ENCODE peak calls at places on chromosome 18, in seven cellular contexts. F is HepG2, B is GM12891, W is GM12878, M is K562, N is GM12892, Q is SK-N-SH. U is an unnamed sample.

GRCh38 chr18:80249217-80250093 is 2.1 kb upstream of the PARD6G start:
- DNase-seq in F (no peak), B (no peak), W (no peak), M (no peak), N (no peak), Q (no peak), U (no peak)

GRCh38 chr18:76384861-76385680 is 110.0 kb downstream of the ZNF516 start:
- DNase-seq in F (no peak), B (no peak), W (no peak), M (no peak), N (no peak), Q (no peak), U (no peak)

GRCh38 chr18:48939368-48940097 is 11.2 kb downstream of the SMAD7 start:
- DNase-seq in F (no peak), B (no peak), W (no peak), M (no peak), N (no peak), Q (no peak), U (no peak)

GRCh38 chr18:63962137-63962536 is 7.7 kb upstream of the SERPINB8 start:
- DNase-seq in F (no peak), B (no peak), W (no peak), M (no peak), N (no peak), Q (no peak), U (no peak)

GRCh38 chr18:46152808-46153617 is 48.8 kb downstream of the HAUS1 start:
- DNase-seq in F (no peak), B (no peak), W (no peak), M (peak; percentile 94), N (no peak), Q (peak; percentile 46), U (no peak)

GRCh38 chr18:10027031-10027430 is 113.2 kb downstream of the VAPA start:
- DNase-seq in F (no peak), B (no peak), W (no peak), M (no peak), N (no peak), Q (no peak), U (no peak)

GRCh38 chr18:34875150-34875549 is 165.1 kb downstream of the DTNA start:
- DNase-seq in F (no peak), B (no peak), W (no peak), M (no peak), N (no peak), Q (no peak), U (no peak)

GRCh38 chr18:13617826-13618515 is 108.4 kb downstream of the FAM210A start:
- DNase-seq in F (no peak), B (no peak), W (no peak), M (no peak), N (no peak), Q (no peak), U (no peak)

GRCh38 chr18:48680871-48681270 is 142.0 kb downstream of the CTIF start:
- DNase-seq in F (no peak), B (no peak), W (no peak), M (no peak), N (no peak), Q (no peak), U (no peak)

GRCh38 chr18:79588636-79589481 is 90.7 kb upstream of the CTDP1 start:
- DNase-seq in F (peak; percentile 47), B (no peak), W (no peak), M (no peak), N (no peak), Q (no peak), U (no peak)

GRCh38 chr18:63617049-63617995 is 26.7 kb downstream of the SERPINB4 start:
- DNase-seq in F (no peak), B (no peak), W (no peak), M (no peak), N (no peak), Q (no peak), U (no peak)

GRCh38 chr18:74069178-74070050 is 78.2 kb downstream of the FBXO15 start:
- DNase-seq in F (no peak), B (no peak), W (no peak), M (no peak), N (no peak), Q (no peak), U (no peak)

GRCh38 chr18:35158728-35159443 is 81.9 kb upstream of the ZNF397 start:
- DNase-seq in F (no peak), B (no peak), W (no peak), M (no peak), N (no peak), Q (no peak), U (no peak)

GRCh38 chr18:24735504-24736243 is 275.2 kb downstream of the HRH4 start:
- DNase-seq in F (no peak), B (no peak), W (no peak), M (no peak), N (no peak), Q (no peak), U (no peak)

GRCh38 chr18:22102948-22103663 is 66.3 kb upstream of the GATA6 start:
- DNase-seq in F (no peak), B (no peak), W (no peak), M (no peak), N (no peak), Q (no peak), U (no peak)

GRCh38 chr18:43664487-43665008 is 387.3 kb upstream of the SYT4 start:
- DNase-seq in F (no peak), B (no peak), W (no peak), M (no peak), N (no peak), Q (no peak), U (no peak)

GRCh38 chr18:79493801-79494211 is 98.1 kb downstream of the NFATC1 start:
- DNase-seq in F (no peak), B (no peak), W (no peak), M (no peak), N (no peak), Q (no peak), U (no peak)

GRCh38 chr18:73153271-73153670 is 285.5 kb upstream of the NETO1 start:
- DNase-seq in F (no peak), B (no peak), W (no peak), M (no peak), N (no peak), Q (no peak), U (no peak)

GRCh38 chr18:41371718-41372117 is 583.3 kb upstream of the PIK3C3 start:
- DNase-seq in F (no peak), B (no peak), W (no peak), M (no peak), N (no peak), Q (peak; percentile 15), U (no peak)

GRCh38 chr18:38587571-38587970 is 1022.0 kb upstream of the CELF4 start:
- DNase-seq in F (no peak), B (no peak), W (no peak), M (no peak), N (no peak), Q (no peak), U (no peak)

GRCh38 chr18:75211002-75211621 is 515 bp downstream of the TSHZ1 start:
- DNase-seq in F (peak; percentile 19), B (no peak), W (no peak), M (peak; percentile 25), N (no peak), Q (no peak), U (no peak)

GRCh38 chr18:8876887-8877286 is 171.5 kb downstream of the MTCL1 start:
- DNase-seq in F (no peak), B (no peak), W (no peak), M (no peak), N (no peak), Q (no peak), U (no peak)

GRCh38 chr18:8883409-8883668 is 178.0 kb downstream of the MTCL1 start:
- DNase-seq in F (no peak), B (no peak), W (no peak), M (no peak), N (no peak), Q (no peak), U (no peak)

GRCh38 chr18:8881103-8881502 is 175.7 kb downstream of the MTCL1 start:
- DNase-seq in F (no peak), B (no peak), W (no peak), M (no peak), N (no peak), Q (no peak), U (no peak)

GRCh38 chr18:8882632-8883408 is 177.5 kb downstream of the MTCL1 start:
- DNase-seq in F (peak; percentile 21), B (no peak), W (no peak), M (peak; percentile 64), N (no peak), Q (no peak), U (peak; percentile 27)
- TF ChIP-seq TAF1 in F (no peak), B (no peak), W (no peak), M (no peak), N (no peak), Q (no peak), U (no peak)

DNA sequence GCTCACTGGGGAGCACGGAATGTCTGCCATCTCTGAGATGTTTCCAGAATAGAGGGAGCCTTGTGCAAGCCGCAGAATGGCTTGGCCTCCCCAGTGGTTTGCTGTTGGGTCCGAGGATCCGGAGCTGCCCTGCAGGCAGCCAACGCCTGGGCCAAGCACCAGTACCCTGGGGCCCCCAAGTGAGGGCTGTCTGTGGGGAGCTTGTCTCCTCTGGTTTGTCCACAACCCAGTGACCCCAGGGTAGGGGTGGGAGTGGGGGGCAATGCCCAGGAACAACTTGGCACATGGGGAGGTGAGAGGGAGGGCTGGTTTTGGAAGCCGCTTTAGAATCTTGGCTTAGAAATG is 147.1 kb downstream of the CABLES1 start:
- DNase-seq in F (no peak), B (no peak), W (no peak), M (no peak), N (no peak), Q (no peak), U (no peak)
- TF ChIP-seq TAF1 in F (no peak), B (no peak), W (no peak), M (no peak), N (no peak), Q (no peak), U (no peak)

DNA sequence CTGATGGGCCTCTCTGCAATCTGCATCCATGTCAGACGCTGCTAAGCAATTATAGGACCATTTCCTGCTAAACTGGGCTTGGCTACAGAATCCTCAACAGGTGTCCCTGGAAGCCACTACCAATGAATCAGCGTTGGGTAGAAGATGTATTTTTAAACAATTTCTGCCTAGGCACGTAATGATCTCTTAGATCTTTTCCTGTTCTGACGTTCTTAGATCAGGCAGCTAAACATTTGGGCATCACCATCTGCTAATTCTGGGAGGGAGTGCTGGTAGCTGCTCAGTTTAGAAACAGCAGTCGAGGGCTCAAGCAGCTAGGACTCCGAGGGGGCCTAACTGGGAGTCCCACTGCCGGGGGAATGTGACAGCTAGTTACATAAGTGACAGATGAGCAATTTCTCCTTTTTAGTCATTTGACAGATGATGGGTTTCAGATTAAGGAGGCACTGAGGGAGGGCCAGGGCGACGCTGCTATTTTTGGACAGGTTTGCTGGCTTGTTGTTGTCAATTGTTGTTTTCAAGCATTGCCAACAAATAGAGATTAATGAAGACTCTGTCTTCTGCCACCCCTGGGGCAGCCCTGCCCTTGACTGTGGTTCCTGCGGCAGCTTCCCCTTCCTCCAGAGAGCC is 92.7 kb downstream of the MRO start:
- DNase-seq in F (no peak), B (peak; percentile 59), W (peak; percentile 41), M (no peak), N (peak; percentile 56), Q (no peak), U (no peak)
- TF ChIP-seq TAF1 in F (no peak), B (no peak), W (no peak), M (no peak), N (no peak), Q (no peak), U (no peak)

DNA sequence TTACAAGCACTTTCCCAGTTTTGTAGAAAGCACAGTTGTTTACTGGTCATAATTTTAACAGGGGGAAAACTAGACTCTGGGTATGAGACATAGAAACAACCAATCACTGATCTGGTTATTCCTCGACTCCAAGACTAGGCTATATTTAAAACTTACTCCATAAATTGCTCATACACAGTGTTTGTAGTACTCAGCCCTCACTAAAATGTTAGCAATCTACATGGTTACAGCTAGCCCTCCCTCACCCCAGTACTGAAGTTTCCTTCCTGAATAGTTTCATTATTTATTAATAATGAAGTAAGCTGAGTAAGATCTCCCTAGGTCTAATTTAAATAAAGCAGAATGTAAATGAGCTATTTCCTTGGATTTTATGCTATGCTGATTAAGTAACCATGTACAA is 275.1 kb downstream of the CDH20 start:
- DNase-seq in F (no peak), B (no peak), W (no peak), M (no peak), N (no peak), Q (no peak), U (no peak)
- TF ChIP-seq TAF1 in F (no peak), B (no peak), W (no peak), M (no peak), N (no peak), Q (no peak), U (no peak)